ENCODE peak calls at places on chromosomes 5 and 9, in six cellular contexts. One of them, this sample, is unnamed.

GRCh38 chr5:62308439-62308838 is 2.4 kb downstream of the KIF2A start:
- DNase-seq in PC-9: no peak
- DNase-seq in right atrium auricular region: no peak
- DNase-seq in mucosa of descending colon: no peak
- DNase-seq in testis: no peak
- DNase-seq in tibial artery: no peak
- DNase-seq in this sample: no peak

GRCh38 chr5:69416180-69416579 is 1.3 kb downstream of the MARVELD2 start:
- DNase-seq in PC-9: no peak
- DNase-seq in right atrium auricular region: no peak
- DNase-seq in mucosa of descending colon: no peak
- DNase-seq in testis: no peak
- DNase-seq in tibial artery: no peak
- DNase-seq in this sample: no peak

GRCh38 chr5:83925321-83925877 is 204.7 kb upstream of the HAPLN1 start:
- DNase-seq in PC-9: no peak
- DNase-seq in right atrium auricular region: no peak
- DNase-seq in mucosa of descending colon: no peak
- DNase-seq in testis: no peak
- DNase-seq in tibial artery: no peak
- DNase-seq in this sample: peak

GRCh38 chr9:76153902-76154629 is 240.2 kb downstream of the RFK start:
- DNase-seq in PC-9: no peak
- DNase-seq in right atrium auricular region: no peak
- DNase-seq in mucosa of descending colon: peak
- DNase-seq in testis: no peak
- DNase-seq in tibial artery: no peak
- DNase-seq in this sample: no peak

GRCh38 chr9:76161546-76161945 is 232.7 kb downstream of the RFK start:
- DNase-seq in PC-9: no peak
- DNase-seq in right atrium auricular region: no peak
- DNase-seq in mucosa of descending colon: no peak
- DNase-seq in testis: peak
- DNase-seq in tibial artery: no peak
- DNase-seq in this sample: peak

GRCh38 chr5:1633605-1634336 is 110.0 kb upstream of the LPCAT1 start:
- DNase-seq in PC-9: peak
- DNase-seq in right atrium auricular region: peak
- DNase-seq in mucosa of descending colon: peak
- DNase-seq in testis: peak
- DNase-seq in tibial artery: peak
- DNase-seq in this sample: peak

GRCh38 chr9:114017741-114018715 is 60.1 kb downstream of the AMBP start:
- DNase-seq in PC-9: no peak
- DNase-seq in right atrium auricular region: no peak
- DNase-seq in mucosa of descending colon: no peak
- DNase-seq in testis: peak
- DNase-seq in tibial artery: peak
- DNase-seq in this sample: no peak

GRCh38 chr9:76369583-76369982 is 24.6 kb downstream of the RFK start:
- DNase-seq in PC-9: peak
- DNase-seq in right atrium auricular region: no peak
- DNase-seq in mucosa of descending colon: no peak
- DNase-seq in testis: peak
- DNase-seq in tibial artery: no peak
- DNase-seq in this sample: peak

GRCh38 chr5:133298447-133298846 is 246.6 kb downstream of the HSPA4 start:
- DNase-seq in PC-9: no peak
- DNase-seq in right atrium auricular region: no peak
- DNase-seq in mucosa of descending colon: no peak
- DNase-seq in testis: no peak
- DNase-seq in tibial artery: no peak
- DNase-seq in this sample: no peak

GRCh38 chr5:115586525-115587146 is 15.6 kb downstream of the TICAM2 start:
- DNase-seq in PC-9: no peak
- DNase-seq in right atrium auricular region: no peak
- DNase-seq in mucosa of descending colon: no peak
- DNase-seq in testis: no peak
- DNase-seq in tibial artery: no peak
- DNase-seq in this sample: peak

GRCh38 chr9:105483618-105484017 is 35.8 kb downstream of the FSD1L start:
- DNase-seq in PC-9: no peak
- DNase-seq in right atrium auricular region: no peak
- DNase-seq in mucosa of descending colon: no peak
- DNase-seq in testis: no peak
- DNase-seq in tibial artery: no peak
- DNase-seq in this sample: no peak

GRCh38 chr5:139708877-139709586 is 60.9 kb downstream of the CXXC5 start:
- DNase-seq in PC-9: peak
- DNase-seq in right atrium auricular region: no peak
- DNase-seq in mucosa of descending colon: peak
- DNase-seq in testis: peak
- DNase-seq in tibial artery: peak
- DNase-seq in this sample: no peak

GRCh38 chr5:94847726-94848125 is 229.3 kb downstream of the SLF1 start:
- DNase-seq in PC-9: no peak
- DNase-seq in right atrium auricular region: no peak
- DNase-seq in mucosa of descending colon: no peak
- DNase-seq in testis: no peak
- DNase-seq in tibial artery: no peak
- DNase-seq in this sample: no peak

GRCh38 chr5:153813871-153814270 is 224.8 kb downstream of the FAM114A2 start:
- DNase-seq in PC-9: no peak
- DNase-seq in right atrium auricular region: no peak
- DNase-seq in mucosa of descending colon: no peak
- DNase-seq in testis: no peak
- DNase-seq in tibial artery: no peak
- DNase-seq in this sample: no peak

GRCh38 chr5:77015938-77016569 is 14.2 kb upstream of the AGGF1 start:
- DNase-seq in PC-9: no peak
- DNase-seq in right atrium auricular region: no peak
- DNase-seq in mucosa of descending colon: no peak
- DNase-seq in testis: no peak
- DNase-seq in tibial artery: no peak
- DNase-seq in this sample: peak

GRCh38 chr5:149242339-149242738 is 29.3 kb upstream of the AFAP1L1 start:
- DNase-seq in PC-9: no peak
- DNase-seq in right atrium auricular region: no peak
- DNase-seq in mucosa of descending colon: no peak
- DNase-seq in testis: no peak
- DNase-seq in tibial artery: no peak
- DNase-seq in this sample: no peak

GRCh38 chr5:1931590-1932138 is 48.9 kb upstream of the IRX4 start:
- DNase-seq in PC-9: no peak
- DNase-seq in right atrium auricular region: no peak
- DNase-seq in mucosa of descending colon: no peak
- DNase-seq in testis: peak
- DNase-seq in tibial artery: peak
- DNase-seq in this sample: no peak

GRCh38 chr5:72166070-72166979 is 59.0 kb downstream of the MAP1B start:
- DNase-seq in PC-9: no peak
- DNase-seq in right atrium auricular region: no peak
- DNase-seq in mucosa of descending colon: no peak
- DNase-seq in testis: peak
- DNase-seq in tibial artery: no peak
- DNase-seq in this sample: peak

GRCh38 chr9:85212209-85212608 is 529.5 kb downstream of the AGTPBP1 start:
- DNase-seq in PC-9: no peak
- DNase-seq in right atrium auricular region: no peak
- DNase-seq in mucosa of descending colon: no peak
- DNase-seq in testis: no peak
- DNase-seq in tibial artery: no peak
- DNase-seq in this sample: peak

GRCh38 chr5:56622146-56622545 is 193.2 kb upstream of the MAP3K1 start:
- DNase-seq in PC-9: no peak
- DNase-seq in right atrium auricular region: no peak
- DNase-seq in mucosa of descending colon: no peak
- DNase-seq in testis: no peak
- DNase-seq in tibial artery: no peak
- DNase-seq in this sample: no peak

GRCh38 chr5:145797336-145797735 is 37.8 kb downstream of the PRELID2 start:
- DNase-seq in PC-9: no peak
- DNase-seq in right atrium auricular region: no peak
- DNase-seq in mucosa of descending colon: no peak
- DNase-seq in testis: no peak
- DNase-seq in tibial artery: no peak
- DNase-seq in this sample: peak

GRCh38 chr9:101388507-101388993 is 3.7 kb upstream of the BAAT start:
- DNase-seq in PC-9: no peak
- DNase-seq in right atrium auricular region: no peak
- DNase-seq in mucosa of descending colon: no peak
- DNase-seq in testis: no peak
- DNase-seq in tibial artery: no peak
- DNase-seq in this sample: no peak

GRCh38 chr5:138668451-138668850 is 84.8 kb upstream of the CTNNA1 start:
- DNase-seq in PC-9: no peak
- DNase-seq in right atrium auricular region: no peak
- DNase-seq in mucosa of descending colon: no peak
- DNase-seq in testis: peak
- DNase-seq in tibial artery: no peak
- DNase-seq in this sample: no peak

GRCh38 chr5:94243612-94244011 is 374.8 kb downstream of the KIAA0825 start:
- DNase-seq in PC-9: no peak
- DNase-seq in right atrium auricular region: no peak
- DNase-seq in mucosa of descending colon: no peak
- DNase-seq in testis: no peak
- DNase-seq in tibial artery: no peak
- DNase-seq in this sample: no peak

GRCh38 chr9:134550584-134550983 is 91.0 kb upstream of the COL5A1 start:
- DNase-seq in PC-9: no peak
- DNase-seq in right atrium auricular region: no peak
- DNase-seq in mucosa of descending colon: peak
- DNase-seq in testis: no peak
- DNase-seq in tibial artery: peak
- DNase-seq in this sample: no peak

GRCh38 chr9:134552349-134552990 is 89.1 kb upstream of the COL5A1 start:
- DNase-seq in PC-9: no peak
- DNase-seq in right atrium auricular region: no peak
- DNase-seq in mucosa of descending colon: no peak
- DNase-seq in testis: no peak
- DNase-seq in tibial artery: peak
- DNase-seq in this sample: no peak

GRCh38 chr9:134551176-134551575 is 90.4 kb upstream of the COL5A1 start:
- DNase-seq in PC-9: no peak
- DNase-seq in right atrium auricular region: no peak
- DNase-seq in mucosa of descending colon: peak
- DNase-seq in testis: no peak
- DNase-seq in tibial artery: peak
- DNase-seq in this sample: no peak

GRCh38 chr9:134553061-134553891 is 88.3 kb upstream of the COL5A1 start:
- DNase-seq in PC-9: no peak
- DNase-seq in right atrium auricular region: no peak
- DNase-seq in mucosa of descending colon: no peak
- DNase-seq in testis: no peak
- DNase-seq in tibial artery: peak
- DNase-seq in this sample: no peak

GRCh38 chr9:134551657-134552348 is 89.8 kb upstream of the COL5A1 start:
- DNase-seq in PC-9: peak
- DNase-seq in right atrium auricular region: peak
- DNase-seq in mucosa of descending colon: peak
- DNase-seq in testis: no peak
- DNase-seq in tibial artery: peak
- DNase-seq in this sample: peak
- TF ChIP-seq CTCF in PC-9: no peak
- TF ChIP-seq CTCF in right atrium auricular region: no peak
- TF ChIP-seq CTCF in mucosa of descending colon: no peak
- TF ChIP-seq CTCF in testis: no peak
- TF ChIP-seq CTCF in tibial artery: no peak
- TF ChIP-seq CTCF in this sample: no peak

GRCh38 chr5:85814596-85814995 is 803.1 kb upstream of the COX7C start:
- DNase-seq in PC-9: no peak
- DNase-seq in right atrium auricular region: no peak
- DNase-seq in mucosa of descending colon: no peak
- DNase-seq in testis: no peak
- DNase-seq in tibial artery: no peak
- DNase-seq in this sample: no peak
- H3K4me3 ChIP-seq in PC-9: no peak
- H3K4me3 ChIP-seq in right atrium auricular region: no peak
- H3K4me3 ChIP-seq in mucosa of descending colon: no peak
- H3K4me3 ChIP-seq in testis: no peak
- H3K4me3 ChIP-seq in tibial artery: no peak
- H3K4me3 ChIP-seq in this sample: no peak

GRCh38 chr5:6572086-6572824 is 60.6 kb downstream of the NSUN2 start:
- DNase-seq in PC-9: no peak
- DNase-seq in right atrium auricular region: peak
- DNase-seq in mucosa of descending colon: no peak
- DNase-seq in testis: no peak
- DNase-seq in tibial artery: no peak
- DNase-seq in this sample: no peak

GRCh38 chr5:6572825-6573380 is 59.9 kb downstream of the NSUN2 start:
- DNase-seq in PC-9: no peak
- DNase-seq in right atrium auricular region: peak
- DNase-seq in mucosa of descending colon: no peak
- DNase-seq in testis: no peak
- DNase-seq in tibial artery: no peak
- DNase-seq in this sample: no peak

GRCh38 chr5:6574111-6574510 is 58.7 kb downstream of the NSUN2 start:
- DNase-seq in PC-9: no peak
- DNase-seq in right atrium auricular region: peak
- DNase-seq in mucosa of descending colon: no peak
- DNase-seq in testis: no peak
- DNase-seq in tibial artery: no peak
- DNase-seq in this sample: no peak

GRCh38 chr5:6573651-6574101 is 59.2 kb downstream of the NSUN2 start:
- DNase-seq in PC-9: no peak
- DNase-seq in right atrium auricular region: peak
- DNase-seq in mucosa of descending colon: no peak
- DNase-seq in testis: no peak
- DNase-seq in tibial artery: no peak
- DNase-seq in this sample: no peak

GRCh38 chr5:6574537-6574936 is 58.3 kb downstream of the NSUN2 start:
- DNase-seq in PC-9: no peak
- DNase-seq in right atrium auricular region: no peak
- DNase-seq in mucosa of descending colon: no peak
- DNase-seq in testis: no peak
- DNase-seq in tibial artery: no peak
- DNase-seq in this sample: no peak
- TF ChIP-seq CTCF in PC-9: no peak
- TF ChIP-seq CTCF in right atrium auricular region: peak
- TF ChIP-seq CTCF in mucosa of descending colon: no peak
- TF ChIP-seq CTCF in testis: no peak
- TF ChIP-seq CTCF in tibial artery: no peak
- TF ChIP-seq CTCF in this sample: no peak

DNA sequence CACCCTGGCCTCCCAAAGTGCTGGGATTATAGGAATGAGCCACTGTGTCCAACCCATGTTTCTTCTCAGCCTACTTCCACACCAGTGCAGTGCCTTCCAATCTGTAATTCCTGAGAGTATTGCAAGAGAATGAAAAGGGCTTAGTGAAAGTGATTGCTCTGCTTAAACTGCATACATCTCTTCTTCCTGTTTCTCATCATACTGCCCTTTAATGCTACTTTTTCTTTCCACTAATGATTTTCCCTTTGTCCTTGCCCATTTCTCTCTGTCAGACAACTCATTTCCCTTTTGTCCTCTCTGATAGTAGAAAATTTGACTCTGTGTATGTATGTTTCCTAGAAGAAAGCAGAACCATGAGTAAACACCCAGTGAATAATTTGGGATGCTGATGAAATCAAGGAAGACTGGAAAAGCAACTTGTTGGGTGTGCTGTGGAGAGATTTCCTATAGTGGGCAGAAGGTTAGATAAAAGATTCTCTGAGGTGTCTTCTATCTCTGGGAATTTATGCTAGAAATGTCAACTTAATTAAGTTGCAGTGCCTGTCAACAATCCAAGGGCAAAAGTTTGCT is 102.1 kb upstream of the CHD1 start:
- DNase-seq in PC-9: no peak
- DNase-seq in right atrium auricular region: no peak
- DNase-seq in mucosa of descending colon: no peak
- DNase-seq in testis: no peak
- DNase-seq in tibial artery: no peak
- DNase-seq in this sample: no peak
- H3K4me3 ChIP-seq in PC-9: no peak
- H3K4me3 ChIP-seq in right atrium auricular region: no peak
- H3K4me3 ChIP-seq in mucosa of descending colon: no peak
- H3K4me3 ChIP-seq in testis: no peak
- H3K4me3 ChIP-seq in tibial artery: no peak
- H3K4me3 ChIP-seq in this sample: no peak

This sample was measured in fibroblast of pulmonary artery.